ENCODE peak calls at places on chromosomes 5 and 9, in eight cellular contexts. C, K, S, W, H, M, B and L are unnamed samples.

GRCh38 chr9:100355561-100355960 is 2.8 kb upstream of the TEX10 start:
- DNase-seq in M (no peak), S (no peak), B (no peak), K (no peak), H (no peak), C (no peak), W (no peak), L (no peak)

GRCh38 chr5:56900858-56901578 is 8.4 kb upstream of the SETD9 start:
- DNase-seq in S (no peak), H (no peak), C (peak; percentile 38), M (peak; percentile 19), K (no peak), W (no peak), B (no peak), L (no peak)

GRCh38 chr5:32027717-32028321 is 146.3 kb downstream of the GOLPH3 start:
- DNase-seq in W (no peak), C (peak; percentile 97), K (peak; percentile 60), M (peak; percentile 7), B (peak; percentile 35), H (no peak), S (no peak), L (peak; percentile 57)

GRCh38 chr5:14173419-14174234 is 30.5 kb downstream of the TRIO start:
- DNase-seq in B (no peak), W (no peak), S (no peak), M (no peak), C (no peak), H (no peak), K (no peak), L (no peak)

GRCh38 chr5:63963080-63963735 is 963 bp upstream of the HTR1A start:
- DNase-seq in H (no peak), C (peak; percentile 52), M (peak; percentile 19), S (no peak), W (peak; percentile 1), K (peak; percentile 41), B (peak; percentile 23), L (peak; percentile 41)

GRCh38 chr5:170640731-170641588 is 137.1 kb downstream of the KCNIP1 start:
- DNase-seq in W (no peak), M (no peak), S (no peak), C (no peak), B (no peak), H (no peak), K (no peak), L (no peak)

GRCh38 chr9:125538092-125538473 is 168.9 kb downstream of the MAPKAP1 start:
- DNase-seq in B (peak; percentile 60), H (no peak), K (no peak), S (no peak), C (peak; percentile 95), W (no peak), M (peak; percentile 74), L (peak; percentile 61)

GRCh38 chr9:76701441-76702031 is 62.7 kb upstream of the PCA3 start:
- DNase-seq in K (no peak), M (no peak), C (no peak), S (no peak), W (no peak), B (no peak), H (no peak), L (no peak)

GRCh38 chr9:71859939-71860338 is 51.1 kb downstream of the ABHD17B start:
- DNase-seq in W (no peak), H (no peak), K (no peak), C (no peak), B (no peak), M (no peak), S (no peak), L (no peak)

GRCh38 chr5:81245871-81246235 is 12.7 kb downstream of the CKMT2 start:
- DNase-seq in B (no peak), W (no peak), H (no peak), C (no peak), K (no peak), S (no peak), M (no peak), L (no peak)

GRCh38 chr5:151665584-151665982 is 21.1 kb downstream of the SPARC start:
- DNase-seq in C (no peak), S (no peak), M (no peak), H (no peak), W (no peak), K (no peak), B (no peak), L (no peak)

GRCh38 chr5:122093861-122094650 is 16.0 kb upstream of the LOX start:
- DNase-seq in W (no peak), C (peak; percentile 38), H (no peak), B (no peak), M (no peak), S (no peak), K (no peak), L (no peak)

GRCh38 chr9:129162497-129162896 is 15.6 kb downstream of the IER5L start:
- DNase-seq in M (no peak), K (no peak), B (no peak), S (no peak), H (no peak), W (no peak), C (no peak), L (no peak)

GRCh38 chr5:161765611-161766010 is 80.1 kb downstream of the GABRA6 start:
- DNase-seq in B (no peak), S (no peak), M (no peak), K (no peak), C (no peak), H (no peak), W (no peak), L (no peak)

GRCh38 chr5:131634666-131634995 is 398 bp downstream of the RAPGEF6 start:
- DNase-seq in K (no peak), H (no peak), C (peak; percentile 46), B (peak; percentile 66), W (no peak), S (no peak), M (peak; percentile 27), L (no peak)

GRCh38 chr5:131637694-131638093 is 2.7 kb upstream of the RAPGEF6 start:
- DNase-seq in M (no peak), S (no peak), H (no peak), K (no peak), B (no peak), C (no peak), W (no peak), L (no peak)

GRCh38 chr5:131635755-131636479 is 888 bp upstream of the RAPGEF6 start:
- DNase-seq in C (no peak), M (no peak), S (no peak), W (peak; percentile 20), K (no peak), B (no peak), H (no peak), L (no peak)

GRCh38 chr5:131633830-131634229 is 1.2 kb downstream of the RAPGEF6 start:
- DNase-seq in K (no peak), M (no peak), W (no peak), C (no peak), B (no peak), H (no peak), S (no peak), L (no peak)

GRCh38 chr5:131634996-131635754 is at the start of gene RAPGEF6:
- DNase-seq in C (peak; percentile 100), W (peak; percentile 100), S (peak; percentile 95), H (peak; percentile 97), B (peak; percentile 98), K (peak; percentile 97), M (peak; percentile 100), L (peak; percentile 99)
- TF ChIP-seq POLR2A in C (peak; percentile 87), W (peak; percentile 90), S (peak; percentile 60), H (peak; percentile 80), B (peak; percentile 88), K (peak; percentile 61), M (no peak), L (peak; percentile 96)

GRCh38 chr5:136134653-136135052 is 2.0 kb downstream of the SMAD5 start:
- DNase-seq in C (no peak), H (no peak), B (no peak), K (no peak), S (no peak), W (no peak), M (no peak), L (no peak)
- H3K4me3 ChIP-seq in C (no peak overlapping the region), H (no peak overlapping the region), B (no peak overlapping the region), K (peak overlapping the region; percentile 75), S (no peak overlapping the region), W (no peak overlapping the region), M (no peak overlapping the region), L (no peak overlapping the region)

GRCh38 chr9:12813960-12814876 is 39.4 kb downstream of the LURAP1L start:
- DNase-seq in W (no peak), K (peak; percentile 22), H (no peak), M (peak; percentile 97), B (peak; percentile 69), C (peak; percentile 100), S (no peak), L (peak; percentile 73)

GRCh38 chr9:12814877-12815237 is 40.0 kb downstream of the LURAP1L start:
- DNase-seq in B (no peak), C (no peak), M (no peak), S (no peak), W (no peak), H (no peak), K (no peak), L (no peak)

GRCh38 chr9:12812710-12813109 is 37.9 kb downstream of the LURAP1L start:
- DNase-seq in W (no peak), C (no peak), M (no peak), H (no peak), S (no peak), B (no peak), K (no peak), L (no peak)

GRCh38 chr9:12811935-12812334 is 37.1 kb downstream of the LURAP1L start:
- DNase-seq in H (no peak), C (no peak), M (no peak), K (no peak), S (no peak), W (no peak), B (no peak), L (no peak)

DNA sequence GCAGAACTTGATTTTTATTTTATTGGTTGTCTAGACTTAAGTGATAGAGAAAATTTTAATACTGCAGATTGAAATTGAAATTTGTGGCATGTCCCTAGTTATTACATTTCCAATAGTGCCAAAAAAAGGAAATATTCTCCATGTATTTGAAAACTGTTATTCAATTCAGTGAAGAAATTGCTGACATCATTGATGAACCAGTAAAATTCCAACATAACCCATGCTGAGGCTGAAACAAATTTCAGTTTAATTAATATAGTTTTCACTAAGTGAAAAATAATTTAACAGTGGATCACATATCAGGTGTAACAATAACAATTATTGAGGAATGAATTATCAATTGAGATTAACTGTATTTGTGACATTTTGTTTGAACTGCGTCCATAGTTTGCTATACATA is 38.7 kb downstream of the LURAP1L start:
- DNase-seq in M (no peak), W (no peak), B (no peak), C (no peak), S (no peak), K (no peak), H (no peak), L (no peak)
- H3K4me1 ChIP-seq in M (peaks cover 29% of the 10 kb centered on the region), W (no peaks in the 10 kb centered on the region), B (peaks cover 53% of the 10 kb centered on the region), C (peaks cover 17% of the 10 kb centered on the region), S (no peaks in the 10 kb centered on the region), K (peaks cover 3% of the 10 kb centered on the region), H (no peaks in the 10 kb centered on the region), L (peaks cover 7% of the 10 kb centered on the region)

DNA sequence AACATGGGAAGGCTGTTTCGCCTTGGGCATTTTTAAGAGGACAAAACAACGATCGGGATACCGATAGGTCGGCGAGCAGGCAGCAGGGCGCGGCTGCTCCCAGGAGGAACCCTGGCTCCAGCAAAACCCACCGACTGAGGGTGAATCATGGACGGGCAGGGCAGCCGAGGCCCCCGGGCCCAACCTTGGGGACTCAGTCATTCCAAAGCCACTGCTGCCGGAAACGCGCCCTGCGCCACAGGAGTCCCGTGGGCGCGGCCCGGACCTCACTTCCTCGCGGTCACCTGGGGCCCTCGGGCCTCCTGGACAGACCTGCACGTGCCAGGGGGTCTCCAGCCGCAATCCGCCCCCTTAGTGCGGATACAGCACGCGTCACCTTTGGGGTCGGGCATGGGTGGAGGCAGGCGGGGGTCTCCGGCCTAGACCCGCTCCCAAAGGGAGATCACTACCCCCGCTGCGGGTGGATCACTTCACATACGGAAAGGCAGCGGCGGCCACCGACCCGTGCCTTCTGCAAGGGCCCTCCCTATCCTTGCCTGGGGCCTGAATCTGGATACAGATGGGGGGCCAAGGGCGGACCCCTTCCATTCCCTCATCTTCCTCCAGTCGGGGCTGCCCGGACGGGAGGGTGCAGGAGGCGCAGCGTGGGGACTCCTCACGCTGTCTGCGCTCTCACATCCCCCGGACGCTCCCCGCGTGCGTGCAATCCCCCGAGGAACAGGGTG is 728 bp downstream of the TXN start:
- DNase-seq in W (no peak), M (no peak), K (peak; percentile 62), B (peak; percentile 78), C (peak; percentile 47), S (peak; percentile 72), H (peak; percentile 83), L (peak; percentile 65)
- TF ChIP-seq POLR2A in W (peak; percentile 16), M (no peak), K (peak; percentile 11), B (peak; percentile 68), C (no peak), S (peak; percentile 13), H (peak; percentile 52), L (peak; percentile 37)